ENCODE peak calls at places on chromosomes 4 and X, in five cellular contexts. One of them, this sample, is unnamed.

GRCh38 chr4:123106741-123107140 is 184.3 kb upstream of the NUDT6 start:
- DNase-seq in WERI-Rb-1: no peak
- DNase-seq in endothelial cell of umbilical vein: no peak
- DNase-seq in CD4-positive, alpha-beta memory T cell: no peak
- DNase-seq in neuronal stem cell: no peak
- DNase-seq in this sample: no peak

GRCh38 chr4:10622728-10623127 is 61.8 kb downstream of the CLNK start:
- DNase-seq in endothelial cell of umbilical vein: peak
- DNase-seq in neuronal stem cell: no peak
- DNase-seq in CD4-positive, alpha-beta memory T cell: no peak
- DNase-seq in WERI-Rb-1: peak
- DNase-seq in this sample: no peak

GRCh38 chr4:52172166-52172565 is 121.1 kb downstream of the SPATA18 start:
- DNase-seq in endothelial cell of umbilical vein: no peak
- DNase-seq in WERI-Rb-1: no peak
- DNase-seq in neuronal stem cell: no peak
- DNase-seq in CD4-positive, alpha-beta memory T cell: no peak
- DNase-seq in this sample: no peak

GRCh38 chr4:88957570-88957969 is 99.4 kb downstream of the FAM13A start:
- DNase-seq in WERI-Rb-1: no peak
- DNase-seq in endothelial cell of umbilical vein: no peak
- DNase-seq in CD4-positive, alpha-beta memory T cell: no peak
- DNase-seq in neuronal stem cell: no peak
- DNase-seq in this sample: no peak

GRCh38 chrX:108494416-108495095 is 54.9 kb downstream of the COL4A5 start:
- DNase-seq in endothelial cell of umbilical vein: no peak
- DNase-seq in WERI-Rb-1: no peak
- DNase-seq in CD4-positive, alpha-beta memory T cell: no peak
- DNase-seq in neuronal stem cell: no peak
- DNase-seq in this sample: no peak

GRCh38 chrX:149527705-149528104 is 13.1 kb upstream of the EOLA1 start:
- DNase-seq in CD4-positive, alpha-beta memory T cell: peak
- DNase-seq in endothelial cell of umbilical vein: peak
- DNase-seq in neuronal stem cell: no peak
- DNase-seq in WERI-Rb-1: no peak
- DNase-seq in this sample: no peak

GRCh38 chrX:65407157-65407626 is 127.4 kb downstream of the LAS1L start:
- DNase-seq in neuronal stem cell: no peak
- DNase-seq in WERI-Rb-1: no peak
- DNase-seq in CD4-positive, alpha-beta memory T cell: no peak
- DNase-seq in endothelial cell of umbilical vein: no peak
- DNase-seq in this sample: no peak

GRCh38 chr4:124948976-124949597 is 236.6 kb upstream of the ANKRD50 start:
- DNase-seq in CD4-positive, alpha-beta memory T cell: no peak
- DNase-seq in endothelial cell of umbilical vein: peak
- DNase-seq in neuronal stem cell: no peak
- DNase-seq in WERI-Rb-1: no peak
- DNase-seq in this sample: no peak

GRCh38 chr4:173520921-173521473 is 9.0 kb downstream of the HAND2 start:
- DNase-seq in CD4-positive, alpha-beta memory T cell: no peak
- DNase-seq in endothelial cell of umbilical vein: no peak
- DNase-seq in WERI-Rb-1: peak
- DNase-seq in neuronal stem cell: no peak
- DNase-seq in this sample: no peak

GRCh38 chrX:2584216-2584615 is 83.4 kb upstream of the DHRSX start:
- DNase-seq in neuronal stem cell: no peak
- DNase-seq in WERI-Rb-1: no peak
- DNase-seq in CD4-positive, alpha-beta memory T cell: no peak
- DNase-seq in endothelial cell of umbilical vein: no peak
- DNase-seq in this sample: no peak

GRCh38 chrX:35380808-35381700 is 417.1 kb upstream of the MAGEB16 start:
- DNase-seq in endothelial cell of umbilical vein: peak
- DNase-seq in CD4-positive, alpha-beta memory T cell: no peak
- DNase-seq in neuronal stem cell: no peak
- DNase-seq in WERI-Rb-1: no peak
- DNase-seq in this sample: peak

GRCh38 chrX:76148753-76149152 is 24.1 kb upstream of the PBDC1 start:
- DNase-seq in WERI-Rb-1: peak
- DNase-seq in CD4-positive, alpha-beta memory T cell: peak
- DNase-seq in neuronal stem cell: no peak
- DNase-seq in endothelial cell of umbilical vein: peak
- DNase-seq in this sample: no peak

GRCh38 chr4:38740303-38740702 is 42.5 kb downstream of the TLR10 start:
- DNase-seq in CD4-positive, alpha-beta memory T cell: no peak
- DNase-seq in WERI-Rb-1: no peak
- DNase-seq in neuronal stem cell: no peak
- DNase-seq in endothelial cell of umbilical vein: no peak
- DNase-seq in this sample: no peak

GRCh38 chrX:106220177-106220576 is 52.1 kb downstream of the PWWP3B start:
- DNase-seq in neuronal stem cell: no peak
- DNase-seq in endothelial cell of umbilical vein: no peak
- DNase-seq in CD4-positive, alpha-beta memory T cell: no peak
- DNase-seq in WERI-Rb-1: no peak
- DNase-seq in this sample: no peak

GRCh38 chrX:131821945-131822622 is 201.0 kb upstream of the STK26 start:
- DNase-seq in WERI-Rb-1: peak
- DNase-seq in endothelial cell of umbilical vein: no peak
- DNase-seq in CD4-positive, alpha-beta memory T cell: peak
- DNase-seq in neuronal stem cell: no peak
- DNase-seq in this sample: no peak

GRCh38 chrX:83658731-83659130 is 150.6 kb downstream of the POU3F4 start:
- DNase-seq in neuronal stem cell: no peak
- DNase-seq in endothelial cell of umbilical vein: no peak
- DNase-seq in WERI-Rb-1: no peak
- DNase-seq in CD4-positive, alpha-beta memory T cell: no peak
- DNase-seq in this sample: no peak

GRCh38 chrX:154446430-154446829 is 2.5 kb downstream of the FAM50A start:
- DNase-seq in CD4-positive, alpha-beta memory T cell: no peak
- DNase-seq in WERI-Rb-1: no peak
- DNase-seq in endothelial cell of umbilical vein: no peak
- DNase-seq in neuronal stem cell: no peak
- DNase-seq in this sample: no peak

GRCh38 chr4:18075823-18076433 is 54.4 kb upstream of the LCORL start:
- DNase-seq in WERI-Rb-1: peak
- DNase-seq in neuronal stem cell: no peak
- DNase-seq in endothelial cell of umbilical vein: peak
- DNase-seq in CD4-positive, alpha-beta memory T cell: peak
- DNase-seq in this sample: no peak

DNA sequence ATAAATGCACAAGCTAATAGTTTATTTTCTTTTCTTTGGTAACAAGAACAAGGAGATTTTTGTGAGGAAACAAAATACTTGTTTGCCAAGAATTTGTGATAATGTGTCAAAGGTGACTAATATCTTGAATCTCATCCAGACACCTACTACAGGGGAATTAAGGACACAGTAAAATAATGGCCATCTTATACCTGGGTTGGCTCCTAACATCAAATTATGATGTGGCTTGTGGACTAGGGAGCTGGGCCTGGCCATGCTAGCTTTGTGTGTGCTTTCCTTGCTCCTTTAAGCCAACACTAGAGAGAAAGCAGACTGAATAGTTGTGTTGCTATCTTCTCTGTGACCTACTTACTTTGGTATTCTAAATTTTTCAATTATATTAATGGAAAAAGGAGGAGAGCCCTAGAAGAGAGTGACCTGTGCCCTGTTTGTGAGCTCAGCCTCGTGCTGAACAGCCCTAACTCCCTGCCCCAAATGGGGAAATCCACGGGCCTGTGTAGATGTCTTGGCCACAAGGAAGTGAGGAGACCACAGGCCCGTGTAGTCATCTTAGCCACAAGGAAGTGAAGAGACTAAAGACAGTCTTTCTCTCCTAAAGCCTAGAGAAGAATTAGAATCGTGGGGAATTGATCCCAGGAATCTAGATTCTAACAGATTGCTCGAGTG is 23.3 kb downstream of the ARHGAP24 start:
- DNase-seq in endothelial cell of umbilical vein: no peak
- DNase-seq in CD4-positive, alpha-beta memory T cell: no peak
- DNase-seq in WERI-Rb-1: no peak
- DNase-seq in neuronal stem cell: no peak
- DNase-seq in this sample: peak
- H3K27ac ChIP-seq in endothelial cell of umbilical vein: no peak
- H3K27ac ChIP-seq in CD4-positive, alpha-beta memory T cell: no peak
- H3K27ac ChIP-seq in WERI-Rb-1: no peak
- H3K27ac ChIP-seq in neuronal stem cell: no peak
- H3K27ac ChIP-seq in this sample: peak

DNA sequence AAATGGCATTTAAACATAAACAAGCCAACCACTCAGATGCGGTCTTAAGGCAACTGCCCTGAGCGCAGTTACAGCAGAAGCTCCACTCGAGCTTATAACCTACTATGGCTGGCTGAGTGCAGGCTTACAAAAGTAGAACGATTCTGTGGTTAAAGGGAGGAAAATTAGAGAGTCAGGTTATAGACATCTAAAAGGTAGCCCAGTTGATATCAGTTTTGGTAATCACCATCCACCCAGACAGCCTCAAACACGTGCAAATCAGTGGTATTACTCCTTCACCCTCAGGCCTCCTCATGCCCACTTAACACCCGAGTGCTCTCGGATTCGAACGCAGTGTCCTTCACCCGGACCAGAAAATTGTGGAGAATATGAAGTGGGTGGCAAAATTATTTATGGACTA is 3.1 kb downstream of the LEF1 start:
- DNase-seq in CD4-positive, alpha-beta memory T cell: peak
- DNase-seq in neuronal stem cell: no peak
- DNase-seq in endothelial cell of umbilical vein: no peak
- DNase-seq in WERI-Rb-1: no peak
- DNase-seq in this sample: no peak
- H3K27ac ChIP-seq in CD4-positive, alpha-beta memory T cell: peak
- H3K27ac ChIP-seq in neuronal stem cell: no peak
- H3K27ac ChIP-seq in endothelial cell of umbilical vein: no peak
- H3K27ac ChIP-seq in WERI-Rb-1: no peak
- H3K27ac ChIP-seq in this sample: no peak

GRCh38 chrX:46576458-46576857 is 2.9 kb downstream of the CHST7 start:
- DNase-seq in neuronal stem cell: no peak
- DNase-seq in endothelial cell of umbilical vein: peak
- DNase-seq in CD4-positive, alpha-beta memory T cell: no peak
- DNase-seq in WERI-Rb-1: no peak
- DNase-seq in this sample: no peak

GRCh38 chrX:46575586-46575985 is 2.0 kb downstream of the CHST7 start:
- DNase-seq in WERI-Rb-1: no peak
- DNase-seq in CD4-positive, alpha-beta memory T cell: no peak
- DNase-seq in endothelial cell of umbilical vein: peak
- DNase-seq in neuronal stem cell: no peak
- DNase-seq in this sample: no peak

GRCh38 chrX:46577116-46578005 is 3.8 kb downstream of the CHST7 start:
- DNase-seq in endothelial cell of umbilical vein: no peak
- DNase-seq in neuronal stem cell: no peak
- DNase-seq in CD4-positive, alpha-beta memory T cell: no peak
- DNase-seq in WERI-Rb-1: no peak
- DNase-seq in this sample: no peak

GRCh38 chrX:46574941-46575381 is 1.4 kb downstream of the CHST7 start:
- DNase-seq in WERI-Rb-1: peak
- DNase-seq in CD4-positive, alpha-beta memory T cell: peak
- DNase-seq in neuronal stem cell: no peak
- DNase-seq in endothelial cell of umbilical vein: peak
- DNase-seq in this sample: no peak

GRCh38 chrX:46575991-46576392 is 2.4 kb downstream of the CHST7 start:
- DNase-seq in endothelial cell of umbilical vein: peak
- DNase-seq in WERI-Rb-1: no peak
- DNase-seq in CD4-positive, alpha-beta memory T cell: no peak
- DNase-seq in neuronal stem cell: no peak
- DNase-seq in this sample: no peak
- H3K27ac ChIP-seq in endothelial cell of umbilical vein: no peak
- H3K27ac ChIP-seq in WERI-Rb-1: no peak
- H3K27ac ChIP-seq in CD4-positive, alpha-beta memory T cell: peak
- H3K27ac ChIP-seq in neuronal stem cell: no peak
- H3K27ac ChIP-seq in this sample: no peak

GRCh38 chrX:150694738-150695410 is 1.7 kb downstream of the MTMR1 start:
- DNase-seq in CD4-positive, alpha-beta memory T cell: no peak
- DNase-seq in WERI-Rb-1: no peak
- DNase-seq in endothelial cell of umbilical vein: no peak
- DNase-seq in neuronal stem cell: no peak
- DNase-seq in this sample: no peak

GRCh38 chrX:150696264-150696789 is 3.1 kb downstream of the MTMR1 start:
- DNase-seq in neuronal stem cell: no peak
- DNase-seq in CD4-positive, alpha-beta memory T cell: no peak
- DNase-seq in WERI-Rb-1: no peak
- DNase-seq in endothelial cell of umbilical vein: no peak
- DNase-seq in this sample: no peak

GRCh38 chrX:150692837-150693781 is at the start of gene MTMR1:
- DNase-seq in endothelial cell of umbilical vein: peak
- DNase-seq in WERI-Rb-1: peak
- DNase-seq in CD4-positive, alpha-beta memory T cell: peak
- DNase-seq in neuronal stem cell: no peak
- DNase-seq in this sample: no peak

GRCh38 chrX:150692296-150692695 is 900 bp upstream of the MTMR1 start:
- DNase-seq in neuronal stem cell: no peak
- DNase-seq in CD4-positive, alpha-beta memory T cell: no peak
- DNase-seq in WERI-Rb-1: peak
- DNase-seq in endothelial cell of umbilical vein: no peak
- DNase-seq in this sample: no peak

DNA sequence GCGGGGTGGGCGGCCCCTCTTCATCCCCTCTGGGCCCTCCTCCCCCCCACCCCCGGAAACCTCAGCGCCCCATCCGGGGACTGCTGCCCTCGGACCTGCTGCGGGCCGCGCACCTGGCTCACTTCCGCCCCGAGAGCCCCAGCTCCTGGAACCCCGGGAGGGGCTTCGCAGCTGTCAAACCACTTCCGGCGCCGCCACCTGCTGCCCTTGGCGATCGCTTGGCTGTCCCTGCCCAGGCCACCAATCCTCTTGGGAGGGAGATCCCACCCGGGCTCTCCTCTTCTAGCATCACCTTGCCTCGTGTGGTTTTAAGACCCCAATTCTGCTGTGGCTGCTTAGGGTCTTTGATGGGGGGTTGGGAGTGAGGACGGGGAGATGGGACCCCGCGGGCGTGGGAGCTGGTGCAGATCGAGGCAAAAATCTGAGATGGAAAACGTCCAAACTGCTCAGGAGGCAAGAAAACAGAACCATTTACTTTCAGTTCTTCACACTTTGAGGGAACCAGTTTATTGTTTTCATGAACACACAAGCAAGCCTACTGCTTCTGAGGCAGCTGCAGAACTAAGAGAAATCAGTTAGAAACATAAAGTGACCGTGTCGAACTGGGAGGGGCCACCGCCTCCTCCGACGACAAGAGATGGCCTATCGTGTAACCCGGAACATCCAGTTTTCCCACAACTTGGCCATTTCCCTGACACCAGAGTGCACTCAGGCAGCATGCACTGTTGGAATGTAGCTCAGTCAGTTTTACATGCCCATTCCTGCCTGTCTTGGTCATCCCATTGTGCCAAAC is 782 bp downstream of the MTMR1 start:
- DNase-seq in WERI-Rb-1: peak
- DNase-seq in neuronal stem cell: no peak
- DNase-seq in CD4-positive, alpha-beta memory T cell: peak
- DNase-seq in endothelial cell of umbilical vein: peak
- DNase-seq in this sample: peak
- H3K27ac ChIP-seq in WERI-Rb-1: peak
- H3K27ac ChIP-seq in neuronal stem cell: no peak
- H3K27ac ChIP-seq in CD4-positive, alpha-beta memory T cell: peak
- H3K27ac ChIP-seq in endothelial cell of umbilical vein: peak
- H3K27ac ChIP-seq in this sample: peak

GRCh38 chr4:17066972-17067371 is 168.5 kb upstream of the LDB2 start:
- DNase-seq in WERI-Rb-1: no peak
- DNase-seq in endothelial cell of umbilical vein: peak
- DNase-seq in neuronal stem cell: no peak
- DNase-seq in CD4-positive, alpha-beta memory T cell: no peak
- DNase-seq in this sample: no peak
- H3K27ac ChIP-seq in WERI-Rb-1: no peak
- H3K27ac ChIP-seq in endothelial cell of umbilical vein: no peak
- H3K27ac ChIP-seq in neuronal stem cell: no peak
- H3K27ac ChIP-seq in CD4-positive, alpha-beta memory T cell: no peak
- H3K27ac ChIP-seq in this sample: no peak

GRCh38 chr4:80103615-80104014 is 30.6 kb upstream of the ANTXR2 start:
- DNase-seq in endothelial cell of umbilical vein: no peak
- DNase-seq in CD4-positive, alpha-beta memory T cell: no peak
- DNase-seq in WERI-Rb-1: no peak
- DNase-seq in neuronal stem cell: no peak
- DNase-seq in this sample: no peak
- H3K27ac ChIP-seq in endothelial cell of umbilical vein: no peak
- H3K27ac ChIP-seq in CD4-positive, alpha-beta memory T cell: no peak
- H3K27ac ChIP-seq in WERI-Rb-1: no peak
- H3K27ac ChIP-seq in neuronal stem cell: no peak
- H3K27ac ChIP-seq in this sample: no peak

This sample was measured in epithelial cell of prostate.